ENCODE peak calls at places on chromosome 13, in six cellular contexts. A, M, Q, S, Y and K are unnamed samples.

GRCh38 chr13:46756977-46757376 is 40.0 kb downstream of the ESD start:
- DNase-seq in A (no peak), Q (no peak), S (no peak), M (no peak), Y (no peak), K (no peak)

GRCh38 chr13:32212420-32212819 is 102.7 kb downstream of the ZAR1L start:
- DNase-seq in A (no peak), S (no peak), M (no peak), Y (no peak), Q (no peak), K (no peak)

GRCh38 chr13:112545866-112546265 is 42.1 kb downstream of the TUBGCP3 start:
- DNase-seq in M (no peak), Y (no peak), A (no peak), Q (no peak), S (no peak), K (no peak)

GRCh38 chr13:36418022-36418805 is 14.1 kb upstream of the CCNA1 start:
- DNase-seq in S (peak; percentile 9), M (no peak), A (no peak), Y (no peak), Q (no peak), K (no peak)

GRCh38 chr13:36275190-36276002 is 22.2 kb downstream of the CCDC169 start:
- DNase-seq in M (no peak), Q (no peak), A (no peak), Y (no peak), S (peak; percentile 85), K (no peak)

GRCh38 chr13:84479656-84480055 is 597.4 kb upstream of the SLITRK1 start:
- DNase-seq in Q (no peak), M (no peak), S (no peak), A (no peak), Y (peak; percentile 21), K (no peak)

GRCh38 chr13:78606471-78607408 is 3.4 kb upstream of the POU4F1 start:
- DNase-seq in Q (no peak), Y (no peak), S (peak; percentile 52), M (no peak), A (no peak), K (no peak)

GRCh38 chr13:27339299-27339698 is 68.7 kb downstream of the RASL11A start:
- DNase-seq in A (peak; percentile 44), Y (peak; percentile 78), M (peak; percentile 39), S (peak; percentile 89), Q (no peak), K (no peak)

GRCh38 chr13:37539176-37539575 is 59.4 kb downstream of the POSTN start:
- DNase-seq in M (no peak), S (no peak), A (no peak), Y (no peak), Q (no peak), K (no peak)

DNA sequence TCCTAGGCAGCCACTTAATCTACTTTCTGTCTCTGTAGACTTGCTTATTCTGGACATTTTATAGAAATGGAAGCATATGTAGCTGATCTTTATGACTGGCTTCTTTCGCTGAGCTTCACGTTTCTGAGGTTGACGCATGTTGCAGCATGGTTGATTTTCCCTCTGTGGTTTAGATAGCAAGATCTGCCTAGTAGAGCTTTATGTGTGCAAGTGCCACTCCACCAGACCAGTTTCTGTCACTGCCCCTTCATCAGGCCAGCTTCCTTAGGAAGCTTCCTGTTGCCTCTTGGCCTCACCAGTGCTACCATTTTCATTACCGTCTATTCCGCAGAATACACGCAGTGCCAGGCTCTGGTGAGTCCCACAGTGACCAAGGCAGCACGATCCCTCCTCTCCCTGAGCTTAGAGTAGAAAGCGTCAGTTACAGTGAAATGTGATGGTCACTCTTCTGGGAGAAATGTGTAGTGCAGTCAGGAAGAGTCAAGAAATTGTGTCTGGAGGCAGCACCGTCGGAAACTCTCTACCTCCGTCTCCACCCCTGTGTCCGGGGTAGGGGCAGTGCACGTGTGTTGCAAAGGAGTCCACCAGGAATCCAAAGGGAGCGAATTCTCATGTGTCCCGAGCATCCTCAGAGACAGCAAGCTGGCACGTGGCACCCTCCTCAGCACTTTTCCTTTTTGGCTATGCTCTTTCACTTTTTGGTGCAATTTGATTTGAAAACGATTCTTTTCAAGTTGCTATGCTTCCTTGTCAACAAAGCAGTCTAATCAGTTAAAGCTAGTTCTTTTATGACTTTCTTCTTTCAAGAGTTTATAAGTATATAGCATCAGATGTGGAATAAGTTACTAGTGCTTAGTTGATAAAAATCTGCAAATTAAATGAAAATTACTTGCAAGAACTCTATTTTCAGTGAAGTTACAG is 45.4 kb upstream of the GPR183 start:
- DNase-seq in M (no peak), Q (no peak), A (no peak), S (no peak), Y (no peak), K (no peak)
- TF ChIP-seq CTCF in M (no peak), Q (no peak), A (no peak), S (no peak), Y (no peak), K (no peak)

GRCh38 chr13:51249254-51249653 is 27.1 kb downstream of the FAM124A start:
- DNase-seq in A (no peak), Y (no peak), S (peak; percentile 38), M (no peak), Q (no peak), K (no peak)

GRCh38 chr13:51245583-51245982 is 23.4 kb downstream of the FAM124A start:
- DNase-seq in M (no peak), S (no peak), Y (no peak), Q (no peak), A (no peak), K (no peak)

GRCh38 chr13:51246005-51246404 is 23.8 kb downstream of the FAM124A start:
- DNase-seq in A (no peak), M (no peak), S (no peak), Q (no peak), Y (no peak), K (no peak)

GRCh38 chr13:51244637-51245405 is 22.6 kb downstream of the FAM124A start:
- DNase-seq in S (peak; percentile 71), A (no peak), M (no peak), Y (no peak), Q (no peak), K (no peak)

DNA sequence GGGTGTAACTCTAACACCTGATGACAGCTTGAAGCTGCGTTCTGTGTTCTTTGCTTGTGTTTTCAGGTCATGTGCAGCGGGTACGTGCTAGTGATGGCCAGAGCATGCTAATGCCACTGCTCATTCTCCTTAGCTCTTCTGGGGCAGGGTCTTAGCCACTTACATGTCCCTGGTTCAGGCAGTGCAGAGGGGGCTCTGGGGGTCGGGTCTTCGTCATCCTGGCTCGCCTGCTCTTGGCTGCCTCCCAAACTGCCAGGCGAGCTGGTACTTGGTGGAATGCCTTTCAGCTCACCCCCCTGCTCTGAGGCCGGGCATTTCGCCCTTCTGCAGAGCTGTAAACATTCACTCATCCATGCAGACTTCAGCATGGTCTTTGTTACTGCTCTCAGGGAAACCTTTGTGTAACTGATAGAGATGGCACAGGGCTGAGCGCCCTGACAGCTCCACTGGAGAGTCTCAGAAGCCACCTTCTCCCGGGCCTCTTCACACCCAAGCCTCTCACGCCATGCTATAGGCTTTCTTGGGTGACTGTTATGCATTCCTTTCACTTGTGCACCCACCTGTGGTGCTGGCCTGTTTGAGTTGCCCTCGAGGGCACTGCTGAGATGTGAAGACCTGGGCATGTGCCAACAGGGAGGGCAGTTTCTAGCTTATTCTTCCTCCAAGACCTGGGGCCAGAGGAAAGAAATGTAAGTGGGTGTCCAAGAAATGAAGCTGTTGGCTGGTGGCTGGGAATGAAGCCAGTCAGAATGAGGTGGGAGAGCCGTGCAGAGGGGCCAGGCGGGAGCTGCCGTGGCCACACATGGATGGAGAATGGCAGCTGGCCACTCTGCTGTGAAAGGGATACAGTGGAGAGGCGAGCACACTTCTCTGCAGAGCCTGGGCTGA is 24.5 kb downstream of the FAM124A start:
- DNase-seq in A (peak; percentile 14), S (no peak), Q (peak; percentile 47), Y (no peak), M (no peak), K (peak; percentile 85)
- TF ChIP-seq POLR2AphosphoS5 in A (peak; percentile 40), S (no peak), Q (no peak), Y (no peak), M (no peak), K (peak; percentile 84)

DNA sequence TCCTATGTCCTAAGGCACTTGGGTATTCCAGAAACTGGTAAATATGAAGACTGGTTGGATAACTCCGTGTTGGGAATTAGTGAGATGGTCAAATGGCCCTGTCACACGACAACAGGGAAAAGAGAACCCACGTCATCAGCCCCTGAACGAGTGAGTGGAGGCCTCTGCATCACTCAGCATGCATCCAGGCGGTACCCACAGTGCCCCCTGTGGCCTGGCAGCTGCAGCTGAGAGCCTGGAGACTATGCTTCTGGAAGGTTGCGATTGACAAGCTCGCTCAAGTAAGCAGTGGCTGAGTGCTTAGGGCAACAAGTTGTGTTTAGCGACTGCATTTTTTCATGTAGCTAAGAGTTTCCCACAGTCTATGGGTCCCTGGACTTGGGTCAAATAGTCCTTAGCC is 55.9 kb downstream of the COL4A2 start:
- DNase-seq in A (no peak), Q (no peak), Y (peak; percentile 8), S (peak; percentile 64), M (no peak), K (peak; percentile 85)
- TF ChIP-seq CTCF in A (peak; percentile 23), Q (no peak), Y (no peak), S (peak; percentile 56), M (no peak), K (peak; percentile 46)

GRCh38 chr13:79628463-79628862 is 147.5 kb downstream of the NDFIP2 start:
- DNase-seq in Q (no peak), A (no peak), M (no peak), Y (no peak), S (no peak), K (no peak)
- TF ChIP-seq POLR2AphosphoS5 in Q (no peak), A (no peak), M (no peak), Y (no peak), S (no peak), K (no peak)

DNA sequence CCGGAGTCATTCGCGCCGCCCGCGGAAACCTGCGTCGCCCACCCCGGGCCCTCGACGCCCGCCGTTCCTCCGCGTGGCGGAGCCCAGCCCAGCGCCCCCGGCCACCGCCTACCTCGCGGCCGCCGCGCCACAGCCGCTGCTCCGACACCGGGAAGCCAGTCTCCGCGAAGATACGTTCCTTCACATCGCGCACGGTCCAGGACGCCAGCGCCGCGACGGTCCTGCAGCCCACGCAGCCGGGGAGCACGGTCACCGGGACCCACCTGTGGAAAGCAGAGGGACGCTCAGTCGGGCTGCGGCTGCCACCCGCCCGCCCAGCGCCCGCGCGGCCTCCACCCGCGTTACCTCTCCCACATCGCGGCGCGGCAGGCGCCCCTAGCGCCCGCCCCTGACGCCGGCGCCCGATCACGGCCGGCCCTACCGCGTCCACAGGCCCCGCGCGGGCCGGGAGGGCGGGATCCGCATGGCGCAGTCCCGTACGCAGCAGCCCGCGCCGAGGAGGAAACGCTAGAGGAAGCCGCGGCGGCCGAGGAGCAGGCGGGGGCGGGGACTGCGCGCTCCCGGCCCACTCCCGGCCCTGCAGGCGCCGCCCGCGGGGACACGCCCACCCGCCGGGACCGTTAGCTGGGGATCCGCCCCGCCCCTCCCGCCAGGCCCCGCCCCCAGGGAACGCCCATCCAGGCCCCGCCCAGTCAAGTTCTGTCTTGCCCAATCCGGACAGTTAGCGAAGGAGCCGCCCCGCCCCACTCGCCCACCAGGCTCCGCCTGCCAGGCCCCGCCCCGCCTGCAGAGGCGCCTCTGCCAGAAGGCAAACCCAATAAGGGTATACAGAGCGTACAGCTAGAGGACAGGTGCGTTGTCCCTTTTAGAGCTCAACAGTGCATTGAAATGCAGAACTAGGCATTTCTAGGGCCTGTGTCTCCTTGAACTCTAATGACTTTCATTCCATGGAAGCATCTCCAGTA is 58.2 kb downstream of the SACS start:
- DNase-seq in Q (peak; percentile 93), Y (peak; percentile 77), S (peak; percentile 93), M (peak; percentile 96), A (peak; percentile 96), K (peak; percentile 98)
- TF ChIP-seq CTCF in Q (no peak), Y (no peak), S (no peak), M (peak; percentile 6), A (peak; percentile 7), K (no peak)

GRCh38 chr13:52617070-52618060 is 24.9 kb upstream of the HNRNPA1L2 start:
- DNase-seq in M (peak; percentile 72), A (peak; percentile 87), S (peak; percentile 91), Q (peak; percentile 55), Y (peak; percentile 78), K (peak; percentile 89)
- TF ChIP-seq POLR2AphosphoS5 in M (no peak), A (peak; percentile 3), S (peak; percentile 78), Q (peak; percentile 57), Y (peak; percentile 91), K (peak; percentile 17)